ENCODE peak calls at places on chromosomes 5 and 9, in six cellular contexts. One of them, this sample, is unnamed.

GRCh38 chr9:4207881-4208615 is 91.8 kb downstream of the GLIS3 start:
- DNase-seq in GM23248: peak; percentile 85
- DNase-seq in endodermal cell: no peak
- DNase-seq in fibroblast of lung: peak; percentile 64
- DNase-seq in IMR-90: peak; percentile 61
- DNase-seq in astrocyte: peak; percentile 55
- DNase-seq in this sample: no peak

GRCh38 chr5:36602711-36603321 is 3.6 kb upstream of the SLC1A3 start:
- DNase-seq in fibroblast of lung: no peak
- DNase-seq in GM23248: no peak
- DNase-seq in astrocyte: no peak
- DNase-seq in endodermal cell: peak; percentile 86
- DNase-seq in IMR-90: no peak
- DNase-seq in this sample: no peak

GRCh38 chr9:7976167-7976755 is 176.7 kb upstream of the DMAC1 start:
- DNase-seq in IMR-90: no peak
- DNase-seq in endodermal cell: no peak
- DNase-seq in fibroblast of lung: peak; percentile 7
- DNase-seq in astrocyte: peak; percentile 2
- DNase-seq in GM23248: no peak
- DNase-seq in this sample: no peak

GRCh38 chr9:119289740-119290139 is 79.5 kb downstream of the BRINP1 start:
- DNase-seq in astrocyte: peak; percentile 41
- DNase-seq in IMR-90: no peak
- DNase-seq in fibroblast of lung: peak; percentile 56
- DNase-seq in GM23248: peak; percentile 73
- DNase-seq in endodermal cell: peak; percentile 80
- DNase-seq in this sample: peak; percentile 79

GRCh38 chr5:138968601-138969000 is 93.5 kb upstream of the LRRTM2 start:
- DNase-seq in IMR-90: no peak
- DNase-seq in endodermal cell: no peak
- DNase-seq in astrocyte: no peak
- DNase-seq in fibroblast of lung: no peak
- DNase-seq in GM23248: no peak
- DNase-seq in this sample: no peak

GRCh38 chr9:2596003-2596402 is 25.6 kb upstream of the VLDLR start:
- DNase-seq in GM23248: no peak
- DNase-seq in fibroblast of lung: no peak
- DNase-seq in astrocyte: no peak
- DNase-seq in IMR-90: no peak
- DNase-seq in endodermal cell: no peak
- DNase-seq in this sample: no peak

GRCh38 chr9:126295082-126295477 is 31.5 kb upstream of the MVB12B start:
- DNase-seq in endodermal cell: no peak
- DNase-seq in IMR-90: no peak
- DNase-seq in GM23248: no peak
- DNase-seq in fibroblast of lung: no peak
- DNase-seq in astrocyte: no peak
- DNase-seq in this sample: no peak

GRCh38 chr9:136247947-136248637 is 2.5 kb upstream of the QSOX2 start:
- DNase-seq in IMR-90: no peak
- DNase-seq in astrocyte: no peak
- DNase-seq in fibroblast of lung: no peak
- DNase-seq in endodermal cell: no peak
- DNase-seq in GM23248: no peak
- DNase-seq in this sample: peak; percentile 46

GRCh38 chr5:133520062-133520461 is 92.3 kb downstream of the FSTL4 start:
- DNase-seq in IMR-90: no peak
- DNase-seq in endodermal cell: peak; percentile 41
- DNase-seq in fibroblast of lung: no peak
- DNase-seq in GM23248: no peak
- DNase-seq in astrocyte: no peak
- DNase-seq in this sample: no peak

GRCh38 chr9:115694014-115694413 is 459.6 kb upstream of the PAPPA start:
- DNase-seq in IMR-90: peak; percentile 93
- DNase-seq in astrocyte: peak; percentile 86
- DNase-seq in fibroblast of lung: peak; percentile 85
- DNase-seq in endodermal cell: peak; percentile 78
- DNase-seq in GM23248: peak; percentile 93
- DNase-seq in this sample: peak; percentile 73

GRCh38 chr5:139985733-139986132 is 57.4 kb downstream of the NRG2 start:
- DNase-seq in fibroblast of lung: peak; percentile 79
- DNase-seq in IMR-90: peak; percentile 68
- DNase-seq in endodermal cell: no peak
- DNase-seq in astrocyte: peak; percentile 70
- DNase-seq in GM23248: peak; percentile 95
- DNase-seq in this sample: peak; percentile 59

GRCh38 chr9:129988607-129989361 is 54.2 kb downstream of the FNBP1 start:
- DNase-seq in fibroblast of lung: no peak
- DNase-seq in endodermal cell: peak; percentile 49
- DNase-seq in GM23248: no peak
- DNase-seq in IMR-90: no peak
- DNase-seq in astrocyte: no peak
- DNase-seq in this sample: no peak

GRCh38 chr9:16864741-16865434 is 5.6 kb downstream of the BNC2 start:
- DNase-seq in GM23248: peak; percentile 77
- DNase-seq in fibroblast of lung: peak; percentile 83
- DNase-seq in IMR-90: peak; percentile 82
- DNase-seq in endodermal cell: no peak
- DNase-seq in astrocyte: peak; percentile 77
- DNase-seq in this sample: no peak

GRCh38 chr5:88770290-88771257 is 112.4 kb downstream of the MEF2C start:
- DNase-seq in endodermal cell: no peak
- DNase-seq in IMR-90: peak; percentile 87
- DNase-seq in GM23248: peak; percentile 46
- DNase-seq in astrocyte: peak; percentile 30
- DNase-seq in fibroblast of lung: peak; percentile 41
- DNase-seq in this sample: no peak

GRCh38 chr5:146329697-146330096 is 8.9 kb upstream of the POU4F3 start:
- DNase-seq in astrocyte: no peak
- DNase-seq in endodermal cell: no peak
- DNase-seq in IMR-90: no peak
- DNase-seq in fibroblast of lung: no peak
- DNase-seq in GM23248: no peak
- DNase-seq in this sample: no peak

GRCh38 chr5:34957857-34958690 is 28.7 kb downstream of the DNAJC21 start:
- DNase-seq in IMR-90: peak; percentile 36
- DNase-seq in fibroblast of lung: peak; percentile 11
- DNase-seq in GM23248: peak; percentile 68
- DNase-seq in astrocyte: no peak
- DNase-seq in endodermal cell: peak; percentile 73
- DNase-seq in this sample: peak; percentile 46

GRCh38 chr9:93177676-93178075 is 6.3 kb upstream of the WNK2 start:
- DNase-seq in astrocyte: no peak
- DNase-seq in GM23248: no peak
- DNase-seq in IMR-90: no peak
- DNase-seq in fibroblast of lung: no peak
- DNase-seq in endodermal cell: no peak
- DNase-seq in this sample: no peak

GRCh38 chr9:133335924-133336811 is at the start of gene SURF6:
- DNase-seq in endodermal cell: peak; percentile 98
- DNase-seq in astrocyte: peak; percentile 78
- DNase-seq in GM23248: peak; percentile 97
- DNase-seq in IMR-90: peak; percentile 81
- DNase-seq in fibroblast of lung: peak; percentile 90
- DNase-seq in this sample: peak; percentile 97

GRCh38 chr9:109181284-109181683 is 14.2 kb upstream of the FRRS1L start:
- DNase-seq in astrocyte: no peak
- DNase-seq in IMR-90: no peak
- DNase-seq in GM23248: no peak
- DNase-seq in fibroblast of lung: no peak
- DNase-seq in endodermal cell: no peak
- DNase-seq in this sample: no peak

GRCh38 chr5:38666668-38667498 is 110.4 kb upstream of the LIFR start:
- DNase-seq in GM23248: peak; percentile 51
- DNase-seq in IMR-90: peak; percentile 34
- DNase-seq in fibroblast of lung: peak; percentile 52
- DNase-seq in endodermal cell: peak; percentile 71
- DNase-seq in astrocyte: peak; percentile 32
- DNase-seq in this sample: peak; percentile 18

GRCh38 chr5:149280124-149280523 is 8.5 kb downstream of the AFAP1L1 start:
- DNase-seq in fibroblast of lung: no peak
- DNase-seq in endodermal cell: no peak
- DNase-seq in GM23248: no peak
- DNase-seq in astrocyte: no peak
- DNase-seq in IMR-90: no peak
- DNase-seq in this sample: no peak

GRCh38 chr5:142913728-142914338 is 143.7 kb downstream of the ARHGAP26 start:
- DNase-seq in IMR-90: no peak
- DNase-seq in endodermal cell: no peak
- DNase-seq in astrocyte: no peak
- DNase-seq in GM23248: no peak
- DNase-seq in fibroblast of lung: no peak
- DNase-seq in this sample: peak; percentile 23
- H3K4me3 ChIP-seq in IMR-90: no peak overlapping the region
- H3K4me3 ChIP-seq in endodermal cell: no peak overlapping the region
- H3K4me3 ChIP-seq in astrocyte: no peak overlapping the region
- H3K4me3 ChIP-seq in GM23248: no peak overlapping the region
- H3K4me3 ChIP-seq in fibroblast of lung: no peak overlapping the region
- H3K4me3 ChIP-seq in this sample: no peak overlapping the region

DNA sequence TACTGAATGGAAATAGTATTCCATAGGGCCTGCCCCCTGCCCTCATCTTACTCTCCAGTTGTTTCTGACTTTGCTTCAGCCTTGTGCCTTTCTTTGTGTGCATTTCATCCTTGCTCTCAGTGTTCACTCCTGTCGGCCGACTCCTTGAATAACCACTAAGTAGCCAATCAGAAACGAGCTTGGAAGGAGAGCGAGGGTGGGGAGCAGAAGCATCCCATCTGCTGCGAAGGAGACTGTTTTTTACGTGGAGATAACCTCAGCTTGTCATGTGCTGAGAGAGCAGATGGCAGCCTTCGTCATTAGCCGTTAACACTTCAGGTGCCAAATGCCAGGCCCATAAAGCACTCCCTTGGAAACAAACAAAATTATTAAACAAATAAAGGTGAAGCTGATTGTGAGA is 45.4 kb upstream of the CFAP157 start:
- DNase-seq in astrocyte: no peak
- DNase-seq in endodermal cell: no peak
- DNase-seq in IMR-90: no peak
- DNase-seq in GM23248: no peak
- DNase-seq in fibroblast of lung: no peak
- DNase-seq in this sample: peak; percentile 64
- H3K9ac ChIP-seq in astrocyte: no peak overlapping the region
- H3K9ac ChIP-seq in endodermal cell: no peak overlapping the region
- H3K9ac ChIP-seq in IMR-90: no peak overlapping the region
- H3K9ac ChIP-seq in GM23248: no peak overlapping the region
- H3K9ac ChIP-seq in fibroblast of lung: no peak overlapping the region
- H3K9ac ChIP-seq in this sample: no peak overlapping the region

GRCh38 chr9:5438301-5439162 is 807 bp upstream of the PLGRKT start:
- DNase-seq in astrocyte: peak; percentile 73
- DNase-seq in IMR-90: peak; percentile 56
- DNase-seq in endodermal cell: peak; percentile 55
- DNase-seq in GM23248: peak; percentile 64
- DNase-seq in fibroblast of lung: peak; percentile 72
- DNase-seq in this sample: no peak

GRCh38 chr9:5440426-5440825 is 2.7 kb upstream of the PLGRKT start:
- DNase-seq in IMR-90: no peak
- DNase-seq in astrocyte: no peak
- DNase-seq in GM23248: no peak
- DNase-seq in fibroblast of lung: no peak
- DNase-seq in endodermal cell: no peak
- DNase-seq in this sample: no peak

GRCh38 chr9:5435912-5436311 is 1.8 kb downstream of the PLGRKT start:
- DNase-seq in fibroblast of lung: peak; percentile 26
- DNase-seq in GM23248: peak; percentile 24
- DNase-seq in endodermal cell: no peak
- DNase-seq in IMR-90: no peak
- DNase-seq in astrocyte: no peak
- DNase-seq in this sample: no peak

GRCh38 chr9:5437254-5438216 is at the start of gene PLGRKT:
- DNase-seq in IMR-90: peak; percentile 87
- DNase-seq in endodermal cell: peak; percentile 97
- DNase-seq in fibroblast of lung: peak; percentile 93
- DNase-seq in GM23248: peak; percentile 97
- DNase-seq in astrocyte: peak; percentile 88
- DNase-seq in this sample: peak; percentile 94

DNA sequence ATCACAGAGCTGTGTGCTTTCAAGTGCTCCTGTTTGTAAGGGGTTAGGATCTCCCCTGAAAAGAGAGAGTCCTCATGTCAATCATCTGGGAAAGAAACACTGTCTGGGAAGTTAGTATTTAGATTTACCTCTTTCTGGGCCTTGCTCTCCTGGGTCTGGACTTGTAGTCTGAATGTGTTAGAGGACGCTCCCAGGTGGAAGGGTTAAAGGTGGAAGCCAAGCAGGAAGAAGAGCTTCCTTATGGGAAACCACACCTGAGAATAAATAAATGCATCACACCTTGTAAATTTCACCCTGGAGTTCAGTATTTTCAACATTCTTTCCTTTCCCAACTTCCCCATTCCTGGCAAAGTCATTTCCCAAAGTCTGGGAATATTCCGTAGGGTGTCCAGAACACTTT is 1.3 kb downstream of the PLGRKT start:
- DNase-seq in fibroblast of lung: no peak
- DNase-seq in IMR-90: no peak
- DNase-seq in GM23248: no peak
- DNase-seq in endodermal cell: no peak
- DNase-seq in astrocyte: no peak
- DNase-seq in this sample: no peak
- H3K4me3 ChIP-seq in fibroblast of lung: peak overlapping the region; percentile 41
- H3K4me3 ChIP-seq in IMR-90: no peak overlapping the region
- H3K4me3 ChIP-seq in GM23248: peak overlapping the region; percentile 77
- H3K4me3 ChIP-seq in endodermal cell: peak overlapping the region; percentile 91
- H3K4me3 ChIP-seq in astrocyte: peak overlapping the region; percentile 83
- H3K4me3 ChIP-seq in this sample: peak overlapping the region; percentile 54

GRCh38 chr5:174692982-174693422 is 31.4 kb upstream of the MSX2 start:
- DNase-seq in GM23248: no peak
- DNase-seq in astrocyte: no peak
- DNase-seq in endodermal cell: peak; percentile 93
- DNase-seq in fibroblast of lung: no peak
- DNase-seq in IMR-90: no peak
- DNase-seq in this sample: peak; percentile 88

GRCh38 chr5:174690256-174690655 is 34.1 kb upstream of the MSX2 start:
- DNase-seq in astrocyte: no peak
- DNase-seq in GM23248: peak; percentile 17
- DNase-seq in IMR-90: peak; percentile 18
- DNase-seq in fibroblast of lung: peak; percentile 29
- DNase-seq in endodermal cell: peak; percentile 63
- DNase-seq in this sample: peak; percentile 53

GRCh38 chr5:174688441-174689354 is 35.7 kb upstream of the MSX2 start:
- DNase-seq in endodermal cell: peak; percentile 75
- DNase-seq in IMR-90: no peak
- DNase-seq in GM23248: no peak
- DNase-seq in fibroblast of lung: no peak
- DNase-seq in astrocyte: no peak
- DNase-seq in this sample: peak; percentile 57

GRCh38 chr5:174692381-174692780 is 32.0 kb upstream of the MSX2 start:
- DNase-seq in astrocyte: no peak
- DNase-seq in GM23248: no peak
- DNase-seq in IMR-90: no peak
- DNase-seq in endodermal cell: peak; percentile 63
- DNase-seq in fibroblast of lung: no peak
- DNase-seq in this sample: peak; percentile 24

DNA sequence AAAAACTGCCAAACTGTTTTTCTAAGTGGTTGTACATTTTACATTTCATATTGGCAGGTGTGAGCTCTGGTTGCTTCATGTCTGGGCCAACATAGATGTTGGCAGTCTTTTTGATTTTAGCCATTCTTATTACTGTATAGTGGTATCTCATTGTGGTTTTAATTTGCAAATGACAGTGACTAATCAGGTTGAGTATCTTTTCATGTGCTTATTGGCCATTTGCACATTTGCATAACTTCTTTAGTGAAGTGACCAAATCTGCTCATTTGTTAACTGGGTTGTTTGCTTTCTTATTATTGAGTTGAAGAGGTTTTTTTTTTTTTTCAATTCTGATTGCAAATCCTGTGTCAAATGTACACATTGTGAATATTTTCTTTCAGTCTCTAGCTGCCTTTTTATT is 36.9 kb upstream of the MSX2 start:
- DNase-seq in fibroblast of lung: no peak
- DNase-seq in endodermal cell: no peak
- DNase-seq in IMR-90: no peak
- DNase-seq in GM23248: no peak
- DNase-seq in astrocyte: no peak
- DNase-seq in this sample: no peak
- H3K9ac ChIP-seq in fibroblast of lung: no peak overlapping the region
- H3K9ac ChIP-seq in endodermal cell: no peak overlapping the region
- H3K9ac ChIP-seq in IMR-90: no peak overlapping the region
- H3K9ac ChIP-seq in GM23248: no peak overlapping the region
- H3K9ac ChIP-seq in astrocyte: no peak overlapping the region
- H3K9ac ChIP-seq in this sample: no peak overlapping the region